ENCODE peak calls at places on chromosomes 7 and 10, in seven cellular contexts. One of them, this sample, is unnamed.
A peak's percentile ranks its signal among the peaks of the same experiment; 100 is the strongest.

GRCh38 chr7:99782012-99782953 is 1.7 kb downstream of the CYP3A4 start:
- DNase-seq in endodermal cell: no peak
- DNase-seq in lower lobe of right lung: no peak
- DNase-seq in esophagus muscularis mucosa: no peak
- DNase-seq in lung: no peak
- DNase-seq in neural progenitor cell: peak; percentile 12
- DNase-seq in adrenal gland: no peak
- DNase-seq in this sample: no peak

GRCh38 chr7:74672343-74672915 is 14.9 kb downstream of the GTF2I start:
- DNase-seq in adrenal gland: peak; percentile 9
- DNase-seq in endodermal cell: no peak
- DNase-seq in esophagus muscularis mucosa: no peak
- DNase-seq in neural progenitor cell: no peak
- DNase-seq in lung: no peak
- DNase-seq in lower lobe of right lung: no peak
- DNase-seq in this sample: no peak

GRCh38 chr10:29860159-29860558 is 199.2 kb downstream of the JCAD start:
- DNase-seq in endodermal cell: no peak
- DNase-seq in adrenal gland: no peak
- DNase-seq in lower lobe of right lung: no peak
- DNase-seq in neural progenitor cell: no peak
- DNase-seq in lung: no peak
- DNase-seq in esophagus muscularis mucosa: no peak
- DNase-seq in this sample: no peak

GRCh38 chr10:122525788-122526187 is 34.8 kb upstream of the DMBT1 start:
- DNase-seq in lung: peak; percentile 53
- DNase-seq in esophagus muscularis mucosa: no peak
- DNase-seq in endodermal cell: no peak
- DNase-seq in lower lobe of right lung: no peak
- DNase-seq in neural progenitor cell: no peak
- DNase-seq in adrenal gland: no peak
- DNase-seq in this sample: no peak

GRCh38 chr7:94266278-94266677 is 128.4 kb upstream of the COL1A2 start:
- DNase-seq in lower lobe of right lung: no peak
- DNase-seq in esophagus muscularis mucosa: no peak
- DNase-seq in endodermal cell: no peak
- DNase-seq in lung: peak; percentile 49
- DNase-seq in adrenal gland: no peak
- DNase-seq in neural progenitor cell: no peak
- DNase-seq in this sample: no peak

GRCh38 chr7:134710854-134711624 is 64.4 kb downstream of the BPGM start:
- DNase-seq in endodermal cell: no peak
- DNase-seq in adrenal gland: no peak
- DNase-seq in neural progenitor cell: no peak
- DNase-seq in lower lobe of right lung: no peak
- DNase-seq in lung: no peak
- DNase-seq in esophagus muscularis mucosa: no peak
- DNase-seq in this sample: peak; percentile 12

GRCh38 chr7:2802082-2802481 is 42.0 kb downstream of the GNA12 start:
- DNase-seq in lower lobe of right lung: no peak
- DNase-seq in adrenal gland: no peak
- DNase-seq in endodermal cell: no peak
- DNase-seq in neural progenitor cell: no peak
- DNase-seq in esophagus muscularis mucosa: no peak
- DNase-seq in lung: no peak
- DNase-seq in this sample: no peak

GRCh38 chr10:105189464-105189800 is 548.3 kb downstream of the SORCS3 start:
- DNase-seq in neural progenitor cell: no peak
- DNase-seq in endodermal cell: no peak
- DNase-seq in adrenal gland: no peak
- DNase-seq in esophagus muscularis mucosa: no peak
- DNase-seq in lower lobe of right lung: no peak
- DNase-seq in lung: no peak
- DNase-seq in this sample: no peak

GRCh38 chr10:100318201-100318600 is 11.8 kb downstream of the PKD2L1 start:
- DNase-seq in adrenal gland: no peak
- DNase-seq in esophagus muscularis mucosa: no peak
- DNase-seq in lung: no peak
- DNase-seq in neural progenitor cell: no peak
- DNase-seq in endodermal cell: no peak
- DNase-seq in lower lobe of right lung: no peak
- DNase-seq in this sample: no peak

GRCh38 chr10:6014241-6014761 is 37.0 kb upstream of the IL15RA start:
- DNase-seq in lower lobe of right lung: no peak
- DNase-seq in adrenal gland: peak; percentile 48
- DNase-seq in neural progenitor cell: peak; percentile 54
- DNase-seq in lung: peak; percentile 51
- DNase-seq in endodermal cell: peak; percentile 85
- DNase-seq in esophagus muscularis mucosa: peak; percentile 94
- DNase-seq in this sample: peak; percentile 58

GRCh38 chr7:45709168-45710034 is 135.2 kb downstream of the ADCY1 start:
- DNase-seq in endodermal cell: peak; percentile 28
- DNase-seq in adrenal gland: peak; percentile 35
- DNase-seq in lower lobe of right lung: no peak
- DNase-seq in esophagus muscularis mucosa: peak; percentile 92
- DNase-seq in neural progenitor cell: no peak
- DNase-seq in lung: peak; percentile 28
- DNase-seq in this sample: no peak

GRCh38 chr7:135389971-135390370 is 119.9 kb downstream of the CNOT4 start:
- DNase-seq in lower lobe of right lung: no peak
- DNase-seq in esophagus muscularis mucosa: no peak
- DNase-seq in adrenal gland: no peak
- DNase-seq in neural progenitor cell: no peak
- DNase-seq in endodermal cell: no peak
- DNase-seq in lung: no peak
- DNase-seq in this sample: no peak

GRCh38 chr7:118477026-118477425 is 252.5 kb downstream of the ANKRD7 start:
- DNase-seq in neural progenitor cell: no peak
- DNase-seq in lung: no peak
- DNase-seq in esophagus muscularis mucosa: no peak
- DNase-seq in lower lobe of right lung: no peak
- DNase-seq in endodermal cell: no peak
- DNase-seq in adrenal gland: no peak
- DNase-seq in this sample: no peak

GRCh38 chr10:77416327-77417135 is 221.1 kb downstream of the KCNMA1 start:
- DNase-seq in lung: no peak
- DNase-seq in lower lobe of right lung: no peak
- DNase-seq in endodermal cell: no peak
- DNase-seq in adrenal gland: peak; percentile 31
- DNase-seq in neural progenitor cell: no peak
- DNase-seq in esophagus muscularis mucosa: no peak
- DNase-seq in this sample: no peak

GRCh38 chr7:145156834-145157233 is 321.0 kb upstream of the TPK1 start:
- DNase-seq in endodermal cell: no peak
- DNase-seq in neural progenitor cell: no peak
- DNase-seq in esophagus muscularis mucosa: no peak
- DNase-seq in lung: no peak
- DNase-seq in lower lobe of right lung: no peak
- DNase-seq in adrenal gland: no peak
- DNase-seq in this sample: no peak

GRCh38 chr10:109259293-109259692 is 664.0 kb downstream of the XPNPEP1 start:
- DNase-seq in endodermal cell: no peak
- DNase-seq in adrenal gland: no peak
- DNase-seq in neural progenitor cell: no peak
- DNase-seq in lung: no peak
- DNase-seq in lower lobe of right lung: no peak
- DNase-seq in esophagus muscularis mucosa: no peak
- DNase-seq in this sample: no peak
- H3K9me3 ChIP-seq in endodermal cell: peaks cover 62% of the 10 kb centered on the region
- H3K9me3 ChIP-seq in adrenal gland: no peaks in the 10 kb centered on the region
- H3K9me3 ChIP-seq in neural progenitor cell: no peaks in the 10 kb centered on the region
- H3K9me3 ChIP-seq in lung: no peaks in the 10 kb centered on the region
- H3K9me3 ChIP-seq in lower lobe of right lung: no peaks in the 10 kb centered on the region
- H3K9me3 ChIP-seq in esophagus muscularis mucosa: no peaks in the 10 kb centered on the region
- H3K9me3 ChIP-seq in this sample: no peaks in the 10 kb centered on the region

GRCh38 chr10:37812290-37812689 is 45.1 kb downstream of the ZNF248 start:
- DNase-seq in adrenal gland: no peak
- DNase-seq in endodermal cell: no peak
- DNase-seq in lung: no peak
- DNase-seq in esophagus muscularis mucosa: no peak
- DNase-seq in lower lobe of right lung: no peak
- DNase-seq in neural progenitor cell: no peak
- DNase-seq in this sample: no peak
- H3K9me3 ChIP-seq in adrenal gland: peaks cover 14% of the 10 kb centered on the region
- H3K9me3 ChIP-seq in endodermal cell: peaks cover 89% of the 10 kb centered on the region
- H3K9me3 ChIP-seq in lung: peaks cover 14% of the 10 kb centered on the region
- H3K9me3 ChIP-seq in esophagus muscularis mucosa: peaks cover 57% of the 10 kb centered on the region
- H3K9me3 ChIP-seq in lower lobe of right lung: peaks cover 70% of the 10 kb centered on the region
- H3K9me3 ChIP-seq in neural progenitor cell: peaks cover 33% of the 10 kb centered on the region
- H3K9me3 ChIP-seq in this sample: peaks cover 5% of the 10 kb centered on the region

GRCh38 chr7:64087501-64087900 is 42.3 kb downstream of the ZNF727 start:
- DNase-seq in esophagus muscularis mucosa: no peak
- DNase-seq in endodermal cell: no peak
- DNase-seq in lung: no peak
- DNase-seq in adrenal gland: no peak
- DNase-seq in neural progenitor cell: no peak
- DNase-seq in lower lobe of right lung: no peak
- DNase-seq in this sample: no peak
- H3K9me3 ChIP-seq in esophagus muscularis mucosa: peaks cover 97% of the 10 kb centered on the region
- H3K9me3 ChIP-seq in endodermal cell: peaks cover 83% of the 10 kb centered on the region
- H3K9me3 ChIP-seq in lung: no peaks in the 10 kb centered on the region
- H3K9me3 ChIP-seq in adrenal gland: peaks cover 20% of the 10 kb centered on the region
- H3K9me3 ChIP-seq in neural progenitor cell: peaks cover 24% of the 10 kb centered on the region
- H3K9me3 ChIP-seq in lower lobe of right lung: peaks cover 99% of the 10 kb centered on the region
- H3K9me3 ChIP-seq in this sample: no peaks in the 10 kb centered on the region

DNA sequence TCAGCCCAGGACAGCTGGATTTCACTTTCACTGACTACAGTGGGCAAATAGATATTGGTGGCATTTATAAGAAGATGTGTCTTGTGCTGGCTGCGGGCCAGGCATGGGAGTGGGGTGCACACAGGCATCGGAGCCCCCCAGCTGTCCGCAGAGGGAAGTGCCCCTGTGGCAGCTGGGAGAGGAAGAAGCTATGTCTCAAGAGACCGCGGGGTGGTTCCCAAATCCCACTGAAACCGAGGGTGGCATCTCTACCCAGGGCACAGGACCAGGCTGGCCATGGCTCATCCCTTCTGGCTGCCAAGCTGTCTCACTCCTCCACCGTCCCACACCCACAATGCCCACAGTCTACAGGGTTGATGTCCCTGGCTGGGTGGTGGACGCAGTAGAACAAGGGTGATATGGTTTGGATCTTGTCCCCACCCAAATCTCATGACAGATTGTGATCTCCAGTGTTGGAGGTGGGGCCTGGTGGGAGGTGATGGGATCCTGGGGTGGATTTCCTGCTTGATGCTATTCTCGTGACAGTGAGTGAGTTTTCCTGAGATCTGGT is 94.8 kb downstream of the TCERG1L start:
- DNase-seq in endodermal cell: no peak
- DNase-seq in esophagus muscularis mucosa: no peak
- DNase-seq in lower lobe of right lung: peak; percentile 20
- DNase-seq in lung: no peak
- DNase-seq in adrenal gland: no peak
- DNase-seq in neural progenitor cell: no peak
- DNase-seq in this sample: no peak
- H3K9me3 ChIP-seq in endodermal cell: no peaks in the 10 kb centered on the region
- H3K9me3 ChIP-seq in esophagus muscularis mucosa: no peaks in the 10 kb centered on the region
- H3K9me3 ChIP-seq in lower lobe of right lung: no peaks in the 10 kb centered on the region
- H3K9me3 ChIP-seq in lung: no peaks in the 10 kb centered on the region
- H3K9me3 ChIP-seq in adrenal gland: no peaks in the 10 kb centered on the region
- H3K9me3 ChIP-seq in neural progenitor cell: no peaks in the 10 kb centered on the region
- H3K9me3 ChIP-seq in this sample: no peaks in the 10 kb centered on the region

DNA sequence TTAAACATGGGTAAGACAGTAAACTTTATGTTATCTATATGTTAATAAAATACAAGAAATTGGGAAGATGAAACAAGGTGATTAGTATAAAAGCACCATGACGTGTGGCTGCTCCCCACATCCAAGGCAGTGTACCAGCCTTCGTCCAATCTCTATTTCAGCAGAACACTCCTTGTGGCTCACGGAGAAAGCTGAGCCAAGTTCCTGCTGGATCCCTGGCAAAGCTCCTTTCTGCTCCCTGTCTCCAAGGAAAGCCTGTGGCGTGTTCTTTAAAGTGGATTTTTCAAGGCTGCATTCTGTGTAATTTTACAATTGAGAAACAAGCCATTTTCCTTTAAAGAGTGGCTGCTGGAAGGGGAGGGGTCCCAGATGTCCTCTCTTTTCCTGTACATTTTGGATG is 467.3 kb downstream of the PTPRN2 start:
- DNase-seq in esophagus muscularis mucosa: no peak
- DNase-seq in adrenal gland: no peak
- DNase-seq in neural progenitor cell: no peak
- DNase-seq in lower lobe of right lung: no peak
- DNase-seq in endodermal cell: no peak
- DNase-seq in lung: no peak
- DNase-seq in this sample: no peak
- H3K9me3 ChIP-seq in esophagus muscularis mucosa: peaks cover 41% of the 10 kb centered on the region
- H3K9me3 ChIP-seq in adrenal gland: peaks cover 18% of the 10 kb centered on the region
- H3K9me3 ChIP-seq in neural progenitor cell: peaks cover 23% of the 10 kb centered on the region
- H3K9me3 ChIP-seq in lower lobe of right lung: peaks cover 32% of the 10 kb centered on the region
- H3K9me3 ChIP-seq in endodermal cell: peaks cover 93% of the 10 kb centered on the region
- H3K9me3 ChIP-seq in lung: peaks cover 3% of the 10 kb centered on the region
- H3K9me3 ChIP-seq in this sample: peaks cover 2% of the 10 kb centered on the region

GRCh38 chr7:157565201-157565626 is 228.4 kb downstream of the DNAJB6 start:
- DNase-seq in lung: no peak
- DNase-seq in adrenal gland: no peak
- DNase-seq in lower lobe of right lung: no peak
- DNase-seq in neural progenitor cell: no peak
- DNase-seq in endodermal cell: no peak
- DNase-seq in esophagus muscularis mucosa: no peak
- DNase-seq in this sample: no peak

GRCh38 chr7:157567666-157568065 is 230.9 kb downstream of the DNAJB6 start:
- DNase-seq in endodermal cell: no peak
- DNase-seq in lung: no peak
- DNase-seq in adrenal gland: no peak
- DNase-seq in neural progenitor cell: no peak
- DNase-seq in esophagus muscularis mucosa: no peak
- DNase-seq in lower lobe of right lung: no peak
- DNase-seq in this sample: no peak

GRCh38 chr7:157566631-157567006 is 229.8 kb downstream of the DNAJB6 start:
- DNase-seq in endodermal cell: no peak
- DNase-seq in neural progenitor cell: no peak
- DNase-seq in lower lobe of right lung: no peak
- DNase-seq in adrenal gland: no peak
- DNase-seq in esophagus muscularis mucosa: no peak
- DNase-seq in lung: no peak
- DNase-seq in this sample: no peak

GRCh38 chr7:157564518-157565177 is 227.8 kb downstream of the DNAJB6 start:
- DNase-seq in esophagus muscularis mucosa: no peak
- DNase-seq in lower lobe of right lung: no peak
- DNase-seq in endodermal cell: no peak
- DNase-seq in adrenal gland: no peak
- DNase-seq in lung: no peak
- DNase-seq in neural progenitor cell: no peak
- DNase-seq in this sample: no peak

GRCh38 chr7:157565981-157566630 is 229.3 kb downstream of the DNAJB6 start:
- DNase-seq in neural progenitor cell: peak; percentile 56
- DNase-seq in lower lobe of right lung: no peak
- DNase-seq in adrenal gland: no peak
- DNase-seq in endodermal cell: no peak
- DNase-seq in esophagus muscularis mucosa: no peak
- DNase-seq in lung: no peak
- DNase-seq in this sample: no peak
- H3K9me3 ChIP-seq in neural progenitor cell: no peaks in the 10 kb centered on the region
- H3K9me3 ChIP-seq in lower lobe of right lung: no peaks in the 10 kb centered on the region
- H3K9me3 ChIP-seq in adrenal gland: no peaks in the 10 kb centered on the region
- H3K9me3 ChIP-seq in endodermal cell: peaks cover 76% of the 10 kb centered on the region
- H3K9me3 ChIP-seq in esophagus muscularis mucosa: no peaks in the 10 kb centered on the region
- H3K9me3 ChIP-seq in lung: no peaks in the 10 kb centered on the region
- H3K9me3 ChIP-seq in this sample: no peaks in the 10 kb centered on the region

DNA sequence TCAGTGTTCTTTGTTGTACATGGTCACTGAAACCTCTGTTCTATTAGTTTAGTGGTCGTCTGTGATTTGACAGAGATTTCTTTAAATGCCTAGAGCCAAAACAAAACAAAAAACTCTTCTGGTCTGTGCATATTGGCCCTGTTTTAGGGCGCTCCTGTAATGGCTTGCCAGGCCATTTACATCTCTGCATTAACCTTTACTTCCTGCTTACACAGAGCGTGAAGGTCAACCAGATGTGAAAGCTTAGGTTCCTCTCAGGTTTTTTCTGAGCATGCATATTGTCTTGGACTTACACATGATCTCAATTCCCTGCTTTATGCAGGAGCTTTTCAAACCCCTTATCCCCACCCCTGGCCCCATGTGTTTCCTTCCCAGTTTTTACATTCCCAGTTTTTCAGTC is 9.6 kb downstream of the ZNF37A start:
- DNase-seq in esophagus muscularis mucosa: no peak
- DNase-seq in endodermal cell: no peak
- DNase-seq in adrenal gland: no peak
- DNase-seq in lung: no peak
- DNase-seq in neural progenitor cell: no peak
- DNase-seq in lower lobe of right lung: no peak
- DNase-seq in this sample: no peak
- H3K9me3 ChIP-seq in esophagus muscularis mucosa: peaks cover 74% of the 10 kb centered on the region
- H3K9me3 ChIP-seq in endodermal cell: peaks cover 76% of the 10 kb centered on the region
- H3K9me3 ChIP-seq in adrenal gland: peaks cover 21% of the 10 kb centered on the region
- H3K9me3 ChIP-seq in lung: peaks cover 3% of the 10 kb centered on the region
- H3K9me3 ChIP-seq in neural progenitor cell: peaks cover 22% of the 10 kb centered on the region
- H3K9me3 ChIP-seq in lower lobe of right lung: peaks cover 61% of the 10 kb centered on the region
- H3K9me3 ChIP-seq in this sample: peaks cover 11% of the 10 kb centered on the region

This sample was measured in T-helper 17 cell.